ENCODE peak calls at places on chromosomes 16 and 17, in five cellular contexts. X is T-helper 2 cell; E is T-helper 17 cell; B is activated CD8-positive, alpha-beta T cell treated with anti-CD3 and anti-CD28 coated beads for 36 hours; A is NCI-H1417. C is an unnamed sample.

GRCh38 chr16:84898447-84898846 is 78.7 kb downstream of the CRISPLD2 start:
- DNase-seq in E (no peak), X (no peak), A (no peak), B (no peak), C (no peak)

GRCh38 chr17:19378416-19379293 is at the start of gene MAPK7:
- DNase-seq in X (no peak), B (no peak), E (no peak), A (no peak), C (no peak)

GRCh38 chr17:68600123-68600880 is 865 bp downstream of the FAM20A start:
- DNase-seq in A (no peak), B (peak), E (no peak), X (peak), C (no peak)

GRCh38 chr17:43671075-43671692 is 9.5 kb upstream of the MEOX1 start:
- DNase-seq in E (no peak), X (no peak), B (no peak), A (peak), C (peak)

GRCh38 chr16:57480127-57480753 is 6.1 kb downstream of the DOK4 start:
- DNase-seq in A (no peak), B (no peak), E (no peak), X (no peak), C (no peak)

GRCh38 chr17:41793749-41794602 is 7.5 kb upstream of the JUP start:
- DNase-seq in B (no peak), X (no peak), E (no peak), A (no peak), C (no peak)

GRCh38 chr17:53264730-53265129 is 558.0 kb upstream of the KIF2B start:
- DNase-seq in E (no peak), B (no peak), A (no peak), X (no peak), C (no peak)

GRCh38 chr16:83843657-83844056 is 35.9 kb downstream of the HSBP1 start:
- DNase-seq in A (no peak), E (no peak), X (no peak), B (no peak), C (no peak)

GRCh38 chr17:31457391-31458234 is 66.1 kb downstream of the RAB11FIP4 start:
- DNase-seq in A (no peak), X (no peak), E (no peak), B (no peak), C (no peak)

GRCh38 chr17:40598021-40598927 is 33.0 kb upstream of the CCR7 start:
- DNase-seq in X (no peak), B (peak), E (no peak), A (no peak), C (no peak)

GRCh38 chr16:54585966-54586365 is 299.4 kb upstream of the IRX3 start:
- DNase-seq in X (no peak), A (no peak), E (no peak), B (no peak), C (no peak)

GRCh38 chr17:48907713-48908046 is 527 bp upstream of the UBE2Z start:
- DNase-seq in B (no peak), A (no peak), X (no peak), E (no peak), C (peak)

GRCh38 chr17:51999654-52000053 is 158.9 kb downstream of the CA10 start:
- DNase-seq in A (no peak), X (no peak), B (no peak), E (no peak), C (no peak)

GRCh38 chr17:43517615-43518386 is 28.3 kb downstream of the ETV4 start:
- DNase-seq in E (no peak), A (peak), X (no peak), B (peak), C (no peak)

GRCh38 chr17:17295141-17295540 is 8.0 kb upstream of the NT5M start:
- DNase-seq in A (no peak), B (no peak), E (no peak), X (no peak), C (no peak)

GRCh38 chr17:1808649-1809048 is 21.1 kb downstream of the SMYD4 start:
- DNase-seq in X (no peak), E (no peak), A (no peak), B (no peak), C (no peak)

GRCh38 chr17:75639771-75640555 is 6.7 kb downstream of the SMIM5 start:
- DNase-seq in E (no peak), A (peak), X (no peak), B (no peak), C (no peak)

GRCh38 chr16:85259115-85259830 is 147.0 kb upstream of the CIBAR2 start:
- DNase-seq in A (peak), E (no peak), X (no peak), B (no peak), C (no peak)

GRCh38 chr17:15409721-15410247 is 57.6 kb downstream of the CDRT4 start:
- DNase-seq in B (no peak), A (peak), X (no peak), E (no peak), C (no peak)

GRCh38 chr16:72649254-72649944 is 398.5 kb downstream of the ZFHX3 start:
- DNase-seq in B (no peak), X (no peak), E (no peak), A (no peak), C (no peak)

GRCh38 chr17:40539711-40540411 is 25.4 kb downstream of the CCR7 start:
- DNase-seq in B (no peak), A (no peak), X (no peak), E (no peak), C (no peak)

GRCh38 chr16:61432421-61432820 is 603.8 kb downstream of the CDH8 start:
- DNase-seq in B (no peak), X (no peak), A (no peak), E (no peak), C (no peak)

GRCh38 chr16:1846416-1846815 is 19.4 kb downstream of the FAHD1 start:
- DNase-seq in X (no peak), A (no peak), B (no peak), E (no peak), C (no peak)

GRCh38 chr17:49249292-49249794 is 18.8 kb upstream of the PHOSPHO1 start:
- DNase-seq in A (no peak), E (no peak), X (no peak), B (no peak), C (no peak)

GRCh38 chr17:51997723-51998122 is 160.8 kb downstream of the CA10 start:
- DNase-seq in B (no peak), X (no peak), E (no peak), A (no peak), C (no peak)

GRCh38 chr17:58452738-58453137 is 35.4 kb upstream of the RNF43 start:
- DNase-seq in X (no peak), B (no peak), E (no peak), A (no peak), C (no peak)

GRCh38 chr16:64751906-64752305 is 370.0 kb downstream of the CDH11 start:
- DNase-seq in E (no peak), A (no peak), B (no peak), X (no peak), C (no peak)

GRCh38 chr17:75159196-75160031 is 5.1 kb upstream of the JPT1 start:
- DNase-seq in B (no peak), X (no peak), E (no peak), A (no peak), C (no peak)

GRCh38 chr17:77946900-77947643 is 11.4 kb upstream of the TNRC6C start:
- DNase-seq in E (no peak), B (no peak), A (no peak), X (no peak), C (no peak)

GRCh38 chr17:71959129-71959528 is 161.7 kb upstream of the SOX9 start:
- DNase-seq in X (no peak), E (no peak), B (no peak), A (peak), C (no peak)

GRCh38 chr17:83183150-83183820 is 103.9 kb downstream of the METRNL start:
- DNase-seq in E (no peak), A (no peak), X (no peak), B (no peak), C (no peak)

GRCh38 chr16:13634921-13635320 is 285.0 kb upstream of the ERCC4 start:
- DNase-seq in B (no peak), X (no peak), E (no peak), A (no peak), C (no peak)

GRCh38 chr17:27533874-27534815 is 77.9 kb downstream of the KSR1 start:
- DNase-seq in A (no peak), B (no peak), E (no peak), X (no peak), C (no peak)

GRCh38 chr16:2057438-2057837 is 9.7 kb downstream of the TSC2 start:
- DNase-seq in X (no peak), E (no peak), A (no peak), B (no peak), C (no peak)

GRCh38 chr17:54899721-54900456 is 763 bp upstream of the TOM1L1 start:
- DNase-seq in E (no peak), X (no peak), B (no peak), A (peak), C (peak)

GRCh38 chr16:66131895-66132294 is 234.6 kb upstream of the CDH5 start:
- DNase-seq in E (no peak), A (no peak), X (no peak), B (no peak), C (no peak)

GRCh38 chr17:62865586-62865985 is 57.5 kb upstream of the MARCHF10 start:
- DNase-seq in E (no peak), B (no peak), A (no peak), X (no peak), C (no peak)

GRCh38 chr16:52497067-52497816 is 49.7 kb downstream of the TOX3 start:
- DNase-seq in A (peak), X (no peak), B (no peak), E (no peak), C (peak)

GRCh38 chr17:62987136-62987535 is 21.1 kb downstream of the TANC2 start:
- DNase-seq in B (no peak), E (no peak), X (no peak), A (no peak), C (no peak)